ENCODE peak calls at places on chromosomes 13 and 19, in seven cellular contexts. Z is IMR-90, S is skeletal muscle cell, I is heart right ventricle, J is OCI-LY7, C is neuronal stem cell, O is HL-60. Y is an unnamed sample.

GRCh38 chr13:110689711-110690110 is 16.2 kb downstream of the CARS2 start:
- DNase-seq in Z (no peak), S (no peak), I (no peak), J (no peak), C (no peak), O (no peak), Y (no peak)

GRCh38 chr13:67383358-67383757 is 153.2 kb upstream of the PCDH9 start:
- DNase-seq in Z (peak), S (peak), I (no peak), J (no peak), C (no peak), O (no peak), Y (no peak)

GRCh38 chr13:85586422-85586831 is 212.8 kb downstream of the SLITRK6 start:
- DNase-seq in Z (peak), S (peak), I (no peak), J (no peak), C (no peak), O (no peak), Y (peak)

GRCh38 chr19:6402834-6403608 is 10.1 kb upstream of the GTF2F1 start:
- DNase-seq in Z (peak), S (peak), I (no peak), J (no peak), C (no peak), O (no peak), Y (no peak)

GRCh38 chr19:50705422-50706019 is 14.1 kb downstream of the SHANK1 start:
- DNase-seq in Z (peak), S (peak), I (no peak), J (peak), C (no peak), O (no peak), Y (peak)

GRCh38 chr19:17052439-17052838 is 22.8 kb downstream of the HAUS8 start:
- DNase-seq in Z (peak), S (no peak), I (no peak), J (peak), C (no peak), O (no peak), Y (no peak)

GRCh38 chr13:27712421-27712820 is 79.9 kb upstream of the GSX1 start:
- DNase-seq in Z (no peak), S (no peak), I (peak), J (peak), C (no peak), O (no peak), Y (no peak)

GRCh38 chr13:111165611-111166010 is 50.5 kb downstream of the ARHGEF7 start:
- DNase-seq in Z (no peak), S (no peak), I (no peak), J (no peak), C (no peak), O (no peak), Y (no peak)

GRCh38 chr13:59447846-59448620 is 715.7 kb downstream of the DIAPH3 start:
- DNase-seq in Z (peak), S (peak), I (no peak), J (no peak), C (peak), O (no peak), Y (no peak)

GRCh38 chr13:23610966-23611486 is 40.8 kb downstream of the TNFRSF19 start:
- DNase-seq in Z (peak), S (no peak), I (no peak), J (no peak), C (no peak), O (no peak), Y (no peak)

GRCh38 chr13:23610187-23610576 is 40.0 kb downstream of the TNFRSF19 start:
- DNase-seq in Z (peak), S (no peak), I (peak), J (no peak), C (no peak), O (no peak), Y (no peak)

GRCh38 chr13:23608138-23608537 is 37.9 kb downstream of the TNFRSF19 start:
- DNase-seq in Z (no peak), S (no peak), I (no peak), J (no peak), C (no peak), O (no peak), Y (no peak)

GRCh38 chr13:23609414-23610186 is 39.4 kb downstream of the TNFRSF19 start:
- DNase-seq in Z (peak), S (peak), I (no peak), J (no peak), C (no peak), O (no peak), Y (peak)

GRCh38 chr13:23608704-23609413 is 38.6 kb downstream of the TNFRSF19 start:
- DNase-seq in Z (peak), S (no peak), I (peak), J (no peak), C (no peak), O (no peak), Y (peak)
- H3K4me3 ChIP-seq in Z (no peak), S (no peak), I (peak), J (no peak), C (no peak), O (no peak), Y (peak)

GRCh38 chr19:4795400-4795799 is 3.9 kb downstream of the FEM1A start:
- DNase-seq in Z (peak), S (no peak), I (no peak), J (no peak), C (no peak), O (no peak), Y (no peak)
- H3K4me3 ChIP-seq in Z (no peak), S (no peak), I (peak), J (peak), C (no peak), O (no peak), Y (peak)

GRCh38 chr19:39030854-39031367 is 1.4 kb downstream of the FBXO27 start:
- DNase-seq in Z (no peak), S (no peak), I (no peak), J (no peak), C (peak), O (no peak), Y (no peak)
- H3K4me3 ChIP-seq in Z (no peak), S (peak), I (peak), J (peak), C (peak), O (no peak), Y (peak)

GRCh38 chr13:57636811-57637210 is 5.3 kb downstream of the PCDH17 start:
- DNase-seq in Z (no peak), S (no peak), I (no peak), J (no peak), C (no peak), O (no peak), Y (no peak)
- H3K4me3 ChIP-seq in Z (no peak), S (no peak), I (peak), J (no peak), C (peak), O (no peak), Y (no peak)

GRCh38 chr19:38268539-38268938 is 4.2 kb downstream of the SPINT2 start:
- DNase-seq in Z (no peak), S (no peak), I (no peak), J (no peak), C (no peak), O (no peak), Y (no peak)
- H3K4me3 ChIP-seq in Z (no peak), S (no peak), I (no peak), J (no peak), C (no peak), O (no peak), Y (no peak)

DNA sequence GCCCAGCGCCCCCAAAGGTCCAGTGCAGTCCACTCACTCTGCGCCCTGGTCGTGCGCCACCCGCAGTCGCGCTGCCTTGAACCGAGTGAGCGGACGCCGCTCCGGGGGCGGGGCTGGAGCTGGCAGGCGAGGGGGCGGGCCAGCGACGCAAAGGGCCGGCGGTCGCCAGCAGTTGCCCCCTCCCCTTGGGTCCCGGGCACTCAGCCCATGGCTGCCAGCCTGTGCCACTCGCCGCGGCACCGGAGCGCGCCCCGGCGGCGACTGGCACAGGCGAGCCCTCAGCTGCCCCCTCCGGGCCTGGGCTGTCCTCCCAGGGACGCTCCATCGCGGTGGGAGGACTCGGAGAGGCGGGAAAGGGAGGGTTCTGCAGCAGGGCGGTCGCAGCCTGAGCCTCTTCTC is at the start of gene S1PR5:
- DNase-seq in Z (no peak), S (no peak), I (peak), J (no peak), C (no peak), O (no peak), Y (no peak)
- H3K4me3 ChIP-seq in Z (peak), S (peak), I (peak), J (peak), C (peak), O (peak), Y (no peak)

DNA sequence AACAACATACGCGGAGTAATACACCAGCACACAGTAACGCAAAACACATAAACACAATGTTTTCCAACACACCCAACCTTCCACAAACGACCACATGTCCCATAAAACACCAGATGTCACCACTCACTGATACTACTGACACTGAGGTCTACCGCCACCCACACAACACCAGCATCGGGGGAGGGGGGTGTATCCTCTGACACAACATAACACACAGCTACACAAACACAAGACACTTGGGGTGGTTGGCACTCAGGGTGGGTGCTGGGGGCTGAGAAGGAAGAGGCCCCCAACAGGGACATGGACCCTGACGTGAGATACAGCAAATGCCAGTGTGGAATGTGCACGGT is 1.5 kb upstream of the KCNN4 start:
- DNase-seq in Z (no peak), S (no peak), I (no peak), J (no peak), C (no peak), O (no peak), Y (no peak)
- H3K4me3 ChIP-seq in Z (no peak), S (no peak), I (no peak), J (no peak), C (no peak), O (no peak), Y (no peak)

DNA sequence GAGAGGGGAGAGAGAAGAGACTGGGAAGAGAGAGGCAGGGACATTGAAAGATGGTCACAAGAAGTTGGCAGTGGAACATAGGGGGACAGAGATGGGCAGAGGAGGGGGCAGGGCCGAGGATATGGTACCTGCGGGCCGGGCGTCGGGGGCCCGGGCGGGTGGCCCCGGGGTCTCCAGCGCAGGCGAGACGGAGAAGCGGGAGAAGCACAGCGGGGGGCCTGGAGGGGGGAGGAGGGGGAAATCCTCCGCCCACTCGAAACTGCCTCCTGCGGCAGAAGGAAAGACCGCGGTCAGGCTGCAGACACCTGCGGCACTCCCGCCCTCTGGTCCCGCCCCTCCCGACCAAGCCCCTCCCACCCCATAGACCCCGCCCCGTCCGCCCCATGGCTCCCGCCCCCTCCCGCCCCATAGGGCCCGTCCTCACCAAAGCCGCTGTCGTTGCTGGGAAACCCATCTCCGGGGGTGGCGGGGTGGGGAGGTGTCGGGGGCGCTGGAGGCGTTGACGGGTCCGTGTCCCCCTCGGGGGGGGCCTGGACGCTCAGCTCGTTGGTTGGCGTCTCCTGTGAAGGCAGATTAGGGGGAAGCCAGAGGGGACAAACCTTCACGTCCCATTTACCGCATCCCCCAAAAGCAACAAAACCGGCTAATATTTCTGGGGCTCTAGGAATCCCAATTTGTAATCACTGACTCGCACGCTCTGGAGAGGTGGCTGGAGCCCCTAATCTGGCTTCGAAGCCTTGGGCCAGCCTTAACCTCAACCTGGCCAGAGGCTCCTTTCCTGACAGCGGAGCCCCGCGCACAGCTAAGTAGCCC is 20.4 kb downstream of the LMTK3 start:
- DNase-seq in Z (no peak), S (no peak), I (no peak), J (peak), C (no peak), O (no peak), Y (no peak)
- H3K4me3 ChIP-seq in Z (no peak), S (no peak), I (no peak), J (peak), C (no peak), O (no peak), Y (no peak)

DNA sequence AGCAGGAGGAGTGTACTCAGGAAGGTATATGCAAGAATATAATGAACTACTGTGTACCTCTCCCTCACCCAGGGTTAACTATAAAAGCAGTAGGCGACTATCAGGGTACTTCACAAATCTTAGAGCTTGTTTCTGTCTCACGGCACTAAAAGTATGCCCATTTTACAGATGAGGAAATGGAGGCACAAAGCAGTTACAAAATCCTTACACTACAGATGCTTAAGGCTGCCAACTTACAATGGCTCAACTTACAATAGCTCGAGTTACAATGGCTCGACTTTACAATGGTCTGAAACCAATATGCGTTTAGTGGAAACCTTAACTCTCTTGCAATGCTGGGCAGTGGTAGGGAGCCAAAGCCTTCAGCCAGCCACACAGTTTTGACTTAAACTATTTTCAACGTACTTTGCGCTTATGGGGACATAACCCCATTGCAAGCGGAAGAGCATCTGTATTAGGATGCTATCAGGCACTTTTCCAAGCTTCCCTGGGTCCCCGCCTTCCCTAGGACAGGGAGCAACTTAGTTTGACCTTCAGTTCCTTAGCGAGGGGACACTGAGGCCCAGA is 4.1 kb downstream of the FCER2 start:
- DNase-seq in Z (no peak), S (no peak), I (no peak), J (no peak), C (no peak), O (no peak), Y (no peak)
- H3K4me3 ChIP-seq in Z (no peak), S (no peak), I (no peak), J (no peak), C (no peak), O (peak), Y (no peak)